ENCODE peak calls at places on chromosomes 3 and 15, in seven cellular contexts. G is left colon, L is SW480, X is NCI-H2171, E is GM23248, V is hippocampal formation, W is ovary. A is an unnamed sample.

GRCh38 chr15:98855815-98856539 is 151.6 kb downstream of the PGPEP1L start:
- DNase-seq in G (no peak), L (no peak), X (no peak), E (no peak), V (no peak), W (no peak), A (peak; percentile 43)

GRCh38 chr15:90262426-90262825 is 3.0 kb upstream of the NGRN start:
- DNase-seq in G (no peak), L (no peak), X (no peak), E (peak; percentile 47), V (no peak), W (no peak), A (no peak)

GRCh38 chr15:48478581-48478980 is 147.4 kb downstream of the DUT start:
- DNase-seq in G (no peak), L (no peak), X (no peak), E (peak; percentile 44), V (peak; percentile 5), W (no peak), A (no peak)

GRCh38 chr3:196650740-196651311 is 11.3 kb downstream of the NRROS start:
- DNase-seq in G (peak; percentile 39), L (peak; percentile 55), X (no peak), E (peak; percentile 99), V (no peak), W (no peak), A (no peak)

GRCh38 chr3:153602801-153603200 is 440.8 kb downstream of the RAP2B start:
- DNase-seq in G (no peak), L (no peak), X (no peak), E (peak; percentile 13), V (no peak), W (no peak), A (no peak)

GRCh38 chr3:184687363-184688049 is 24.4 kb downstream of the MAGEF1 start:
- DNase-seq in G (no peak), L (no peak), X (no peak), E (no peak), V (peak; percentile 44), W (peak; percentile 29), A (peak; percentile 12)

GRCh38 chr3:11306815-11307589 is 34.8 kb downstream of the ATG7 start:
- DNase-seq in G (no peak), L (no peak), X (no peak), E (no peak), V (no peak), W (peak; percentile 66), A (no peak)

GRCh38 chr3:196774191-196774820 is 34.6 kb downstream of the PAK2 start:
- DNase-seq in G (no peak), L (no peak), X (no peak), E (peak; percentile 66), V (no peak), W (no peak), A (no peak)

GRCh38 chr15:60379466-60380274 is 18.1 kb downstream of the ANXA2 start:
- DNase-seq in G (no peak), L (peak; percentile 97), X (no peak), E (peak; percentile 99), V (no peak), W (no peak), A (no peak)

GRCh38 chr3:78734048-78734637 is 1033.7 kb downstream of the ROBO1 start:
- DNase-seq in G (no peak), L (peak; percentile 7), X (peak; percentile 54), E (peak; percentile 60), V (no peak), W (no peak), A (no peak)

GRCh38 chr3:182261084-182261483 is 532.2 kb upstream of the ATP11B start:
- DNase-seq in G (no peak), L (no peak), X (no peak), E (no peak), V (no peak), W (no peak), A (no peak)

GRCh38 chr3:28577941-28578340 is 229.3 kb upstream of the AZI2 start:
- DNase-seq in G (no peak), L (no peak), X (no peak), E (no peak), V (no peak), W (no peak), A (no peak)

GRCh38 chr15:75349851-75350588 is 3.2 kb downstream of the NEIL1 start:
- DNase-seq in G (peak; percentile 54), L (no peak), X (no peak), E (no peak), V (no peak), W (no peak), A (no peak)

GRCh38 chr3:41272667-41273066 is 73.4 kb downstream of the CTNNB1 start:
- DNase-seq in G (no peak), L (no peak), X (no peak), E (no peak), V (no peak), W (no peak), A (no peak)

GRCh38 chr3:161914703-161915102 is 418.1 kb downstream of the OTOL1 start:
- DNase-seq in G (no peak), L (peak; percentile 31), X (no peak), E (peak; percentile 68), V (peak; percentile 74), W (no peak), A (no peak)

GRCh38 chr3:54353547-54354339 is 231.4 kb downstream of the CACNA2D3 start:
- DNase-seq in G (no peak), L (no peak), X (no peak), E (no peak), V (no peak), W (peak; percentile 15), A (no peak)

GRCh38 chr3:174219738-174220137 is 639.4 kb upstream of the NAALADL2 start:
- DNase-seq in G (no peak), L (no peak), X (no peak), E (no peak), V (no peak), W (no peak), A (no peak)

GRCh38 chr15:39207532-39208115 is 373.3 kb upstream of the THBS1 start:
- DNase-seq in G (no peak), L (no peak), X (no peak), E (no peak), V (no peak), W (no peak), A (no peak)

GRCh38 chr3:11825271-11825670 is 21.4 kb downstream of the TAMM41 start:
- DNase-seq in G (no peak), L (no peak), X (no peak), E (no peak), V (no peak), W (no peak), A (no peak)

GRCh38 chr3:39150803-39151631 is 2.4 kb downstream of the CSRNP1 start:
- DNase-seq in G (peak; percentile 87), L (peak; percentile 40), X (no peak), E (peak; percentile 96), V (peak; percentile 35), W (peak; percentile 96), A (peak; percentile 54)

GRCh38 chr3:65664436-65664835 is 374.3 kb downstream of the MAGI1 start:
- DNase-seq in G (no peak), L (no peak), X (no peak), E (no peak), V (no peak), W (no peak), A (no peak)

GRCh38 chr15:98599911-98600685 is 48.2 kb upstream of the IGF1R start:
- DNase-seq in G (peak; percentile 34), L (no peak), X (no peak), E (no peak), V (no peak), W (peak; percentile 60), A (no peak)

GRCh38 chr3:30607032-30607833 is 832 bp downstream of the TGFBR2 start:
- DNase-seq in G (peak; percentile 77), L (peak; percentile 59), X (no peak), E (peak; percentile 68), V (no peak), W (peak; percentile 55), A (peak; percentile 4)

GRCh38 chr15:34951993-34952392 is 17.5 kb downstream of the AQR start:
- DNase-seq in G (no peak), L (no peak), X (no peak), E (peak; percentile 31), V (no peak), W (no peak), A (no peak)

A was measured in amygdala.